ENCODE peak calls at places on chromosomes 7 and 10, in ten cellular contexts. I, W, M, L, T, J, N, P, O and D are unnamed samples.

GRCh38 chr10:80535671-80536360 is 1.9 kb upstream of the SH2D4B start:
- DNase-seq in T (no peak), M (no peak), W (peak), P (peak), J (peak), O (no peak), N (peak), I (no peak), L (no peak), D (peak)

GRCh38 chr7:55128693-55129394 is 110.0 kb downstream of the EGFR start:
- DNase-seq in O (peak), M (peak), J (no peak), I (no peak), W (no peak), T (no peak), P (no peak), N (peak), L (no peak), D (no peak)

GRCh38 chr7:144388950-144389349 is 14.5 kb downstream of the NOBOX start:
- DNase-seq in M (no peak), O (no peak), W (no peak), I (no peak), N (no peak), P (no peak), L (no peak), J (no peak), T (no peak), D (no peak)

GRCh38 chr7:80623465-80624252 is 14.8 kb upstream of the CD36 start:
- DNase-seq in W (no peak), I (no peak), P (peak), O (no peak), T (no peak), J (no peak), N (no peak), M (no peak), L (no peak), D (no peak)

GRCh38 chr7:23261843-23262452 is 15.4 kb downstream of the GPNMB start:
- DNase-seq in J (peak), W (peak), N (peak), P (peak), O (peak), T (peak), L (peak), I (peak), M (peak), D (no peak)

GRCh38 chr10:103578782-103579382 is 85.4 kb downstream of the NEURL1 start:
- DNase-seq in T (no peak), N (no peak), I (no peak), L (no peak), O (no peak), P (no peak), J (no peak), M (no peak), W (no peak), D (no peak)

GRCh38 chr10:42149722-42150427 is 488.5 kb downstream of the ZNF33B start:
- DNase-seq in J (no peak), L (no peak), O (no peak), N (peak), I (no peak), M (no peak), W (peak), P (no peak), T (no peak), D (no peak)

GRCh38 chr7:141231018-141231792 is 157.3 kb downstream of the TMEM178B start:
- DNase-seq in O (peak), P (no peak), W (no peak), J (no peak), N (peak), I (peak), M (peak), L (peak), T (peak), D (no peak)

GRCh38 chr7:108045154-108045553 is 42.2 kb upstream of the LAMB1 start:
- DNase-seq in J (no peak), I (no peak), L (no peak), P (no peak), N (no peak), M (peak), O (peak), W (no peak), T (no peak), D (no peak)

GRCh38 chr10:3477683-3478082 is 305.1 kb upstream of the PITRM1 start:
- DNase-seq in O (peak), T (no peak), L (no peak), I (peak), N (no peak), M (peak), P (no peak), W (peak), J (no peak), D (no peak)

GRCh38 chr7:24882989-24883631 is 96.9 kb downstream of the OSBPL3 start:
- DNase-seq in T (no peak), W (no peak), I (peak), P (no peak), M (peak), O (peak), J (no peak), L (no peak), N (peak), D (no peak)

GRCh38 chr7:95794917-95795515 is 22.7 kb downstream of the DYNC1I1 start:
- DNase-seq in O (no peak), T (no peak), P (no peak), N (no peak), L (peak), J (no peak), M (peak), W (no peak), I (peak), D (no peak)
- TF ChIP-seq CTCF in O (peak), T (peak), P (peak), N (no peak), L (peak), J (peak), M (peak), W (no peak), I (peak), D (no peak)

GRCh38 chr10:27355918-27356573 is 115.4 kb upstream of the ACBD5 start:
- DNase-seq in J (no peak), I (no peak), L (no peak), M (no peak), O (no peak), W (no peak), T (no peak), P (no peak), N (no peak), D (no peak)
- TF ChIP-seq CTCF in J (no peak), I (peak), L (no peak), M (peak), O (no peak), W (peak), T (no peak), P (no peak), N (no peak), D (no peak)

DNA sequence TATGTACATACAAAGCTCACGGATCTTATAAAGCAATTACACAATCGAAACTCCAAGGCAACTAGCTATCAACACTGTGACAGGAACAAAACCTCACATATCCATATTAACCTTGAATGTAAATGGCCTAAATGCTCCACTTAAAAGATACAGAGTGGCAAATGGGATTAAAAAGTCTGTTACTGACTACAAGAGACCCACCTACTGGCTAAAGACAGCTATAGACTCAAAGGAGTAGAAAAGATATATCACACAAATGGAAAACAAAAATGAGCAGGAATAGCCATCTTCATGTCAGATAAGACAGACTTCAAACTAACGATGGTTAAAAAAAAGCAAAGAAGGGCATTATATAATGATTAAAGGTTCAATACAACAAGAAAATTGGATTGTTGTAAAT is 246.7 kb downstream of the ADRA2A start:
- DNase-seq in O (no peak), J (no peak), I (peak), M (no peak), T (no peak), L (no peak), W (no peak), P (no peak), N (no peak), D (no peak)
- TF ChIP-seq CTCF in O (no peak), J (peak), I (peak), M (no peak), T (peak), L (no peak), W (no peak), P (peak), N (no peak), D (no peak)

GRCh38 chr7:128403676-128404075 is 6.1 kb downstream of the IMPDH1 start:
- DNase-seq in T (no peak), O (no peak), I (no peak), W (no peak), N (no peak), L (no peak), J (no peak), P (no peak), M (no peak), D (no peak)

GRCh38 chr7:128406147-128406985 is 3.4 kb downstream of the IMPDH1 start:
- DNase-seq in O (no peak), L (peak), I (no peak), N (no peak), M (no peak), W (no peak), P (no peak), J (no peak), T (no peak), D (no peak)

GRCh38 chr7:128404143-128404681 is 5.6 kb downstream of the IMPDH1 start:
- DNase-seq in N (no peak), P (no peak), W (no peak), O (no peak), I (peak), J (no peak), L (no peak), M (no peak), T (no peak), D (no peak)

GRCh38 chr7:128405345-128406146 is 4.2 kb downstream of the IMPDH1 start:
- DNase-seq in T (peak), W (peak), I (peak), O (no peak), M (no peak), J (peak), N (peak), L (no peak), P (peak), D (peak)

DNA sequence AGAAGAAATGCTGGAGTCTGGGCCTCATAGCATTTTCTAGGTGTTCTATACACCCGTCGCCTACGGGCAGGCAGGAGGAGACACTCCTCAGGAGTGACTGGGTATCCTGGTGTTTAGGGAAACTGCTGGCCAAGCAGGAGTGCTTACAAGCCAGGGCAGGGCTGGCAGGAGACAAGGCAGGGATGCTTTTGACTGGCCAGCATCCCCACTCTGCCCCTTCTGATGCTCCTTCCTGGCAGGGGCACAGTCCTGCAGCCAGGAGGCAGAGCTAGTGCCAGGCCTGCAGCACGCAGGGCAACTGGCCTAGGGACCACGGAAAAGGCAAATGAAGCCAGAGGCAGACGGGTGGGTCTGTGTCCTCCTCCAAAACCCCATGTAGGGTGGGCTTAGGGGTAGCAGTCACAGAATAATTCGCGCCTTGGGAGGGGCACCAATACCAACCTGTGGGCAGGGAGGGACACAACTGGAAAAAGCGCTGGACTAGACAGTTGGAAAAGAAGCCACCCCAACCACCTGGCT is 4.9 kb downstream of the IMPDH1 start:
- DNase-seq in N (no peak), L (no peak), T (no peak), P (no peak), M (no peak), O (no peak), W (peak), I (peak), J (no peak), D (no peak)
- TF ChIP-seq CTCF in N (no peak), L (no peak), T (no peak), P (no peak), M (peak), O (no peak), W (no peak), I (peak), J (no peak), D (no peak)

GRCh38 chr7:127154101-127154500 is 98.6 kb downstream of the GRM8 start:
- DNase-seq in J (no peak), I (no peak), P (no peak), W (no peak), T (no peak), L (no peak), N (no peak), O (no peak), M (no peak), D (no peak)

GRCh38 chr7:127153315-127153714 is 99.4 kb downstream of the GRM8 start:
- DNase-seq in J (no peak), P (no peak), T (no peak), I (no peak), O (no peak), L (no peak), M (no peak), W (no peak), N (no peak), D (no peak)

GRCh38 chr7:127154958-127155357 is 97.8 kb downstream of the GRM8 start:
- DNase-seq in T (no peak), P (no peak), M (no peak), W (no peak), J (no peak), N (no peak), O (no peak), L (no peak), I (no peak), D (no peak)

GRCh38 chr7:127158659-127159058 is 94.1 kb downstream of the GRM8 start:
- DNase-seq in N (no peak), M (no peak), T (no peak), L (no peak), P (no peak), I (no peak), W (peak), J (no peak), O (no peak), D (no peak)
- TF ChIP-seq CTCF in N (peak), M (no peak), T (peak), L (peak), P (no peak), I (peak), W (no peak), J (peak), O (no peak), D (no peak)

GRCh38 chr10:66627156-66627555 is 298.7 kb upstream of the LRRTM3 start:
- DNase-seq in N (no peak), I (peak), P (no peak), M (peak), O (no peak), T (no peak), J (no peak), W (peak), L (peak), D (no peak)
- TF ChIP-seq CTCF in N (no peak), I (peak), P (no peak), M (peak), O (peak), T (peak), J (peak), W (no peak), L (no peak), D (no peak)

GRCh38 chr10:7165500-7166177 is 245.2 kb downstream of the SFMBT2 start:
- DNase-seq in P (no peak), O (no peak), I (no peak), N (no peak), M (no peak), T (no peak), J (no peak), L (no peak), W (no peak), D (no peak)
- TF ChIP-seq CTCF in P (no peak), O (no peak), I (no peak), N (no peak), M (no peak), T (no peak), J (no peak), L (no peak), W (no peak), D (no peak)

GRCh38 chr7:94183289-94183749 is 179.2 kb upstream of the BET1 start:
- DNase-seq in J (no peak), I (peak), T (no peak), O (peak), W (no peak), L (no peak), N (no peak), M (peak), P (no peak), D (no peak)
- TF ChIP-seq CTCF in J (no peak), I (no peak), T (no peak), O (no peak), W (no peak), L (no peak), N (no peak), M (peak), P (no peak), D (no peak)

DNA sequence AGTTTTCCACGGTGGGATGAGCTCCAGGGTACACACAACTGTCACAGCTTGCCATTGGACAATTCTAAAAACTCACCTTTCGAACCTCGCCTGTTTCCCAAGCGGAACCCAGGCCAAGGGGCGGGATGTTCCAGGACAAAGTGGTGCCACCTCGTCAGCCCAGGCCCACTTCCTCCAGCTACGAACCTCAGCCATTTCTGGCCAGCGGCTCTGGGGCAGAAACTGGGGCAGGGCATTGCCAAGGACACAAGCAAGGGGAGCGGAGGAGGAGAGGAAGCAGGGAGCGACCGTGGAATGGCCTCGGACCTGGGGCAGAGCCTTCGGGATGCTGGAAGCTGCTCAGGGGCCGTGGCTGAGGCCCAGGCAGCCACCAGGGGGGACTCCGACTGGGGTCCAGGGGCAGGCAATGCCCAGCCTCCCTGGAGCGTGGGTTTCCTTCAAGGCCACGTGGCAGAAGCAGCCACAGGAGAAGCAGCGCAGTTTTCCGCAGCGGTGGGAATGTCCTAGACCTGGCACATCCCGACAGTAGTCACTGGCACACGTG is 44.6 kb upstream of the INSIG1 start:
- DNase-seq in W (no peak), M (no peak), T (no peak), I (no peak), J (no peak), N (no peak), P (no peak), L (no peak), O (no peak), D (no peak)
- TF ChIP-seq CTCF in W (no peak), M (no peak), T (no peak), I (no peak), J (no peak), N (no peak), P (no peak), L (no peak), O (no peak), D (no peak)

GRCh38 chr7:78983483-78983882 is 470.0 kb downstream of the MAGI2 start:
- DNase-seq in N (no peak), P (no peak), T (no peak), M (no peak), O (no peak), J (no peak), L (no peak), W (no peak), I (no peak), D (no peak)

GRCh38 chr7:78985509-78985908 is 468.0 kb downstream of the MAGI2 start:
- DNase-seq in O (no peak), J (no peak), P (no peak), L (no peak), W (no peak), M (no peak), T (no peak), I (peak), N (no peak), D (no peak)
- TF ChIP-seq CTCF in O (no peak), J (no peak), P (no peak), L (no peak), W (no peak), M (no peak), T (no peak), I (peak), N (no peak), D (no peak)